ENCODE peak calls at places on chromosomes 6 and 20, in seven cellular contexts. One of them, this sample, is unnamed.

GRCh38 chr6:41581381-41581991 is 35.3 kb downstream of the FOXP4 start:
- DNase-seq in GM12865: no peak
- DNase-seq in AG04450: peak; percentile 59
- DNase-seq in AG10803: peak; percentile 78
- DNase-seq in tibial nerve: no peak
- DNase-seq in H7: no peak
- DNase-seq in lower lobe of right lung: no peak
- DNase-seq in this sample: peak; percentile 83

GRCh38 chr6:47727391-47727790 is 29.0 kb downstream of the ADGRF4 start:
- DNase-seq in GM12865: no peak
- DNase-seq in AG04450: no peak
- DNase-seq in AG10803: no peak
- DNase-seq in tibial nerve: no peak
- DNase-seq in H7: no peak
- DNase-seq in lower lobe of right lung: no peak
- DNase-seq in this sample: no peak

GRCh38 chr6:122839477-122839876 is 50.4 kb downstream of the SMPDL3A start:
- DNase-seq in GM12865: peak; percentile 58
- DNase-seq in AG04450: no peak
- DNase-seq in AG10803: peak; percentile 51
- DNase-seq in tibial nerve: peak; percentile 21
- DNase-seq in H7: peak; percentile 67
- DNase-seq in lower lobe of right lung: no peak
- DNase-seq in this sample: no peak

GRCh38 chr6:15533379-15534044 is 129.3 kb downstream of the DTNBP1 start:
- DNase-seq in GM12865: no peak
- DNase-seq in AG04450: no peak
- DNase-seq in AG10803: no peak
- DNase-seq in tibial nerve: no peak
- DNase-seq in H7: no peak
- DNase-seq in lower lobe of right lung: no peak
- DNase-seq in this sample: no peak

GRCh38 chr20:2305946-2306345 is 10.1 kb downstream of the TGM3 start:
- DNase-seq in GM12865: no peak
- DNase-seq in AG04450: no peak
- DNase-seq in AG10803: no peak
- DNase-seq in tibial nerve: no peak
- DNase-seq in H7: no peak
- DNase-seq in lower lobe of right lung: no peak
- DNase-seq in this sample: no peak

GRCh38 chr6:96626749-96627353 is 63.9 kb downstream of the FHL5 start:
- DNase-seq in GM12865: peak; percentile 68
- DNase-seq in AG04450: peak; percentile 1
- DNase-seq in AG10803: peak; percentile 38
- DNase-seq in tibial nerve: no peak
- DNase-seq in H7: peak; percentile 15
- DNase-seq in lower lobe of right lung: no peak
- DNase-seq in this sample: no peak

GRCh38 chr6:106411643-106412200 is 51.2 kb downstream of the CRYBG1 start:
- DNase-seq in GM12865: peak; percentile 7
- DNase-seq in AG04450: no peak
- DNase-seq in AG10803: no peak
- DNase-seq in tibial nerve: no peak
- DNase-seq in H7: peak; percentile 35
- DNase-seq in lower lobe of right lung: no peak
- DNase-seq in this sample: no peak

GRCh38 chr20:17835240-17835940 is 133.2 kb downstream of the SNX5 start:
- DNase-seq in GM12865: no peak
- DNase-seq in AG04450: no peak
- DNase-seq in AG10803: peak; percentile 84
- DNase-seq in tibial nerve: peak; percentile 26
- DNase-seq in H7: no peak
- DNase-seq in lower lobe of right lung: no peak
- DNase-seq in this sample: peak; percentile 51

GRCh38 chr20:62816031-62816878 is 595 bp upstream of the COL9A3 start:
- DNase-seq in GM12865: no peak
- DNase-seq in AG04450: no peak
- DNase-seq in AG10803: no peak
- DNase-seq in tibial nerve: no peak
- DNase-seq in H7: peak; percentile 97
- DNase-seq in lower lobe of right lung: no peak
- DNase-seq in this sample: no peak

GRCh38 chr20:62817975-62818591 is 1.2 kb downstream of the COL9A3 start:
- DNase-seq in GM12865: no peak
- DNase-seq in AG04450: no peak
- DNase-seq in AG10803: no peak
- DNase-seq in tibial nerve: no peak
- DNase-seq in H7: peak; percentile 70
- DNase-seq in lower lobe of right lung: no peak
- DNase-seq in this sample: no peak

GRCh38 chr20:62818592-62819493 is 2.0 kb downstream of the COL9A3 start:
- DNase-seq in GM12865: no peak
- DNase-seq in AG04450: no peak
- DNase-seq in AG10803: no peak
- DNase-seq in tibial nerve: peak; percentile 68
- DNase-seq in H7: peak; percentile 82
- DNase-seq in lower lobe of right lung: no peak
- DNase-seq in this sample: no peak

GRCh38 chr20:62815066-62815991 is 1.5 kb upstream of the COL9A3 start:
- DNase-seq in GM12865: no peak
- DNase-seq in AG04450: no peak
- DNase-seq in AG10803: no peak
- DNase-seq in tibial nerve: peak; percentile 52
- DNase-seq in H7: peak; percentile 95
- DNase-seq in lower lobe of right lung: no peak
- DNase-seq in this sample: no peak

GRCh38 chr20:62816879-62817873 is at the start of gene COL9A3:
- DNase-seq in GM12865: no peak
- DNase-seq in AG04450: no peak
- DNase-seq in AG10803: no peak
- DNase-seq in tibial nerve: no peak
- DNase-seq in H7: peak; percentile 91
- DNase-seq in lower lobe of right lung: no peak
- DNase-seq in this sample: no peak
- H3K4me3 ChIP-seq in GM12865: no peak within 1 kb of the TSS
- H3K4me3 ChIP-seq in AG04450: peak within 1 kb of the TSS; percentile 36
- H3K4me3 ChIP-seq in AG10803: peak within 1 kb of the TSS; percentile 9
- H3K4me3 ChIP-seq in tibial nerve: peak within 1 kb of the TSS; percentile 44
- H3K4me3 ChIP-seq in H7: peak within 1 kb of the TSS; percentile 63
- H3K4me3 ChIP-seq in lower lobe of right lung: peak within 1 kb of the TSS; percentile 29
- H3K4me3 ChIP-seq in this sample: peak within 1 kb of the TSS; percentile 37

GRCh38 chr6:87540541-87540940 is 49.2 kb downstream of the RARS2 start:
- DNase-seq in GM12865: no peak
- DNase-seq in AG04450: no peak
- DNase-seq in AG10803: no peak
- DNase-seq in tibial nerve: no peak
- DNase-seq in H7: no peak
- DNase-seq in lower lobe of right lung: no peak
- DNase-seq in this sample: no peak

GRCh38 chr6:87541041-87541440 is 48.7 kb downstream of the RARS2 start:
- DNase-seq in GM12865: no peak
- DNase-seq in AG04450: no peak
- DNase-seq in AG10803: no peak
- DNase-seq in tibial nerve: no peak
- DNase-seq in H7: no peak
- DNase-seq in lower lobe of right lung: no peak
- DNase-seq in this sample: no peak

GRCh38 chr6:87541726-87542125 is 48.1 kb downstream of the RARS2 start:
- DNase-seq in GM12865: no peak
- DNase-seq in AG04450: no peak
- DNase-seq in AG10803: peak; percentile 3
- DNase-seq in tibial nerve: no peak
- DNase-seq in H7: no peak
- DNase-seq in lower lobe of right lung: no peak
- DNase-seq in this sample: no peak

GRCh38 chr6:87538510-87539260 is 51.1 kb downstream of the RARS2 start:
- DNase-seq in GM12865: no peak
- DNase-seq in AG04450: no peak
- DNase-seq in AG10803: no peak
- DNase-seq in tibial nerve: no peak
- DNase-seq in H7: no peak
- DNase-seq in lower lobe of right lung: no peak
- DNase-seq in this sample: no peak

GRCh38 chr6:87539554-87539953 is 50.2 kb downstream of the RARS2 start:
- DNase-seq in GM12865: no peak
- DNase-seq in AG04450: no peak
- DNase-seq in AG10803: no peak
- DNase-seq in tibial nerve: no peak
- DNase-seq in H7: no peak
- DNase-seq in lower lobe of right lung: no peak
- DNase-seq in this sample: no peak
- H3K4me3 ChIP-seq in GM12865: no peak overlapping the region
- H3K4me3 ChIP-seq in AG04450: no peak overlapping the region
- H3K4me3 ChIP-seq in AG10803: no peak overlapping the region
- H3K4me3 ChIP-seq in tibial nerve: no peak overlapping the region
- H3K4me3 ChIP-seq in H7: no peak overlapping the region
- H3K4me3 ChIP-seq in lower lobe of right lung: no peak overlapping the region
- H3K4me3 ChIP-seq in this sample: no peak overlapping the region

DNA sequence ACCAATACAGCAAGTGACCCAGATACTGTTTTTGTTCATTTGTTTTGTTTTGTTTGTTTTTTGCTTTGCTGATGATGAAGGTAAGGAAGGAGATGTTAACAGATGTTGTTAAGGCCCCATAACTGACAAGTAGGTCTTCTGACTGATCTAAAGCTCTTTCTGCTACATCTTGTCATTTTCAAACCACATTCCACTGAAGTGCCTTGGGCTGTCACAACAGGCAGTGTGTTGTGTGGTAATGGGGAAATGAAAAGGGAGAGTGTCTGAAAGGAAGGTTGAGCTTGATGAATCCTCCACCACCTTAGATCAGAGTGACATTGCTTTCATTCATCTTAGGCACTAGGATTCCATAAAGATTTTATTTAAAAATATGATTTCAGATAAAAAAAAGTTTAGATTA is 479.4 kb upstream of the SYNCRIP start:
- DNase-seq in GM12865: no peak
- DNase-seq in AG04450: no peak
- DNase-seq in AG10803: no peak
- DNase-seq in tibial nerve: no peak
- DNase-seq in H7: no peak
- DNase-seq in lower lobe of right lung: no peak
- DNase-seq in this sample: no peak
- H3K4me3 ChIP-seq in GM12865: no peak overlapping the region
- H3K4me3 ChIP-seq in AG04450: no peak overlapping the region
- H3K4me3 ChIP-seq in AG10803: no peak overlapping the region
- H3K4me3 ChIP-seq in tibial nerve: no peak overlapping the region
- H3K4me3 ChIP-seq in H7: no peak overlapping the region
- H3K4me3 ChIP-seq in lower lobe of right lung: no peak overlapping the region
- H3K4me3 ChIP-seq in this sample: no peak overlapping the region

DNA sequence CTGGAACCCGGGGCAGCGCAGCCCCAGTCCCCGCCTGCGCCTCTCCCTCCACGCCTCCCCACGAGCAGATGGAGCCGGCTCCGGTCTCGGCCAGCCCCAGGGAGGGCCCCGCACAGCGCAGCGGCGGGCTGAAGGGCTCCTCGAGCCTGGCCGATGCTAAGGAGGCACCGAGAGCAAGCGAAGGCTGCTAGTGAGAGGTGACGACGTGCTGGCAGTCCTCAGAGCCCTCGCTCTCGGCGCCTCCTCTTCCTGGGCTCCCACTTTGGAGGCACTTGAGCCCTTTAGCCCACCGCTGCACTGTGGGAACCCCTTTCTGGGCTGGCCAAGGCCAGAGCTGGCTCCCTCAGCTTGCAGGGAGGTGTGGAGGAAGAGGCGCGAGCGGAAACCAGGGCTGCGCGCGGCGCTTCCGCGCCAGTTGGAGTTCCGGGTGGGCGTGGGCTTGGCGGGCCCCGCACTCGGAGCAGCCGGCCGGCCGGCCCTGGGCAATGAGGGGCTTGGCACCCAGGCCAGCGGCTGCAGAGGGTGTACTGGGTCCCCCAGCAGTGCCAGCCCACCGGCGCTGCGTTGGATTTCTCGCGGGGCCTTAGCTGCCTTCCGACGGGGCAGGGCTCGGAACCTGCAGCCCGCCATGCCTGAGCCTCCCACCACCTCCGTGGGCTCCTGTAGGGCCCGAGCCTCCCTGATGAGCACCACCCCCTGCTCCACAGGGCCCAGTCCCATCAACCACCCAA is 2.5 kb upstream of the TMEM14C start:
- DNase-seq in GM12865: no peak
- DNase-seq in AG04450: no peak
- DNase-seq in AG10803: peak; percentile 18
- DNase-seq in tibial nerve: no peak
- DNase-seq in H7: peak; percentile 20
- DNase-seq in lower lobe of right lung: peak; percentile 74
- DNase-seq in this sample: no peak
- H3K4me3 ChIP-seq in GM12865: no peak overlapping the region
- H3K4me3 ChIP-seq in AG04450: peak overlapping the region; percentile 63
- H3K4me3 ChIP-seq in AG10803: peak overlapping the region; percentile 70
- H3K4me3 ChIP-seq in tibial nerve: peak overlapping the region; percentile 40
- H3K4me3 ChIP-seq in H7: no peak overlapping the region
- H3K4me3 ChIP-seq in lower lobe of right lung: peak overlapping the region; percentile 75
- H3K4me3 ChIP-seq in this sample: peak overlapping the region; percentile 52